ENCODE peak calls at places on chromosomes 7 and 10, in four cellular contexts. G, L, J and F are unnamed samples.

GRCh38 chr10:80471715-80472233 is 17.7 kb downstream of the TSPAN14 start:
- DNase-seq in G (peak), L (no peak), J (peak), F (no peak)

GRCh38 chr7:128409435-128410091 is at the start of gene IMPDH1:
- DNase-seq in G (peak), J (peak), L (peak), F (no peak)

GRCh38 chr7:22972207-22972606 is 41.7 kb downstream of the HYCC1 start:
- DNase-seq in G (no peak), J (peak), L (no peak), F (no peak)

GRCh38 chr7:138460176-138460648 is at the start of gene TRIM24:
- DNase-seq in L (peak), G (peak), J (no peak), F (peak)

GRCh38 chr7:121604627-121605296 is 208.7 kb upstream of the FAM3C start:
- DNase-seq in J (peak), L (no peak), G (peak), F (no peak)

GRCh38 chr10:29533696-29534285 is 101.0 kb downstream of the SVIL start:
- DNase-seq in J (peak), G (no peak), L (no peak), F (no peak)

GRCh38 chr7:13879994-13880686 is 109.3 kb downstream of the ETV1 start:
- DNase-seq in G (peak), L (peak), J (peak), F (no peak)

GRCh38 chr10:98269435-98269912 is 1.5 kb upstream of the LOXL4 start:
- DNase-seq in G (peak), J (peak), L (peak), F (no peak)

GRCh38 chr7:79880312-79880711 is 254.3 kb upstream of the GNAI1 start:
- DNase-seq in J (no peak), L (no peak), G (no peak), F (no peak)

GRCh38 chr7:44460325-44460724 is 30.1 kb downstream of the NUDCD3 start:
- DNase-seq in G (no peak), L (peak), J (peak), F (no peak)

GRCh38 chr10:29130190-29130673 is 158.6 kb upstream of the LYZL1 start:
- DNase-seq in G (peak), L (peak), J (peak), F (no peak)

GRCh38 chr10:119207713-119208552 is 562 bp downstream of the GRK5 start:
- DNase-seq in G (peak), J (peak), L (peak), F (no peak)